ENCODE peak calls at places on chromosomes 16 and 17, in four cellular contexts. X is lung; M is cardiac muscle cell; Q is stimulated activated naive B cell treated with anti-CD40 and anti-IgM and Interleukin-4, amounts not matched to agents 10 μg/mL and 1 μg/mL and 100 μg/mL, for 72 hours. J is an unnamed sample.

GRCh38 chr17:62627904-62628603 is 584 bp downstream of the MRC2 start:
- DNase-seq in X (peak), M (peak), Q (peak), J (no peak)

GRCh38 chr16:12239953-12240485 is 263.5 kb downstream of the SNX29 start:
- DNase-seq in X (no peak), M (no peak), Q (no peak), J (no peak)

GRCh38 chr17:27457731-27458523 is 1.7 kb downstream of the KSR1 start:
- DNase-seq in X (no peak), M (peak), Q (no peak), J (peak)

GRCh38 chr17:61325382-61326073 is 74.1 kb upstream of the TBX2 start:
- DNase-seq in X (no peak), M (peak), Q (no peak), J (no peak)

GRCh38 chr17:78832541-78832810 is 8.1 kb downstream of the USP36 start:
- DNase-seq in X (no peak), M (no peak), Q (no peak), J (no peak)

GRCh38 chr17:77098884-77099545 is 41.8 kb upstream of the SEC14L1 start:
- DNase-seq in X (peak), M (no peak), Q (no peak), J (no peak)

GRCh38 chr17:5943991-5944390 is 126.2 kb upstream of the WSCD1 start:
- DNase-seq in X (no peak), M (no peak), Q (no peak), J (no peak)

GRCh38 chr17:78873519-78874340 is 29.3 kb downstream of the CEP295NL start:
- DNase-seq in X (no peak), M (no peak), Q (no peak), J (no peak)

GRCh38 chr16:47025641-47026040 is 52.2 kb upstream of the DNAJA2 start:
- DNase-seq in X (no peak), M (no peak), Q (no peak), J (no peak)

GRCh38 chr17:31067699-31068184 is 27.0 kb upstream of the NF1 start:
- DNase-seq in X (no peak), M (peak), Q (no peak), J (no peak)

GRCh38 chr16:50667497-50668367 is 13.4 kb downstream of the SNX20 start:
- DNase-seq in X (no peak), M (peak), Q (no peak), J (no peak)

GRCh38 chr17:52159159-52159809 is 770 bp upstream of the CA10 start:
- DNase-seq in X (no peak), M (no peak), Q (no peak), J (no peak)

GRCh38 chr17:39096435-39097158 is 54.8 kb downstream of the PLXDC1 start:
- DNase-seq in X (no peak), M (no peak), Q (no peak), J (no peak)

GRCh38 chr17:41905172-41905571 is 13.6 kb downstream of the ACLY start:
- DNase-seq in X (no peak), M (no peak), Q (no peak), J (no peak)

GRCh38 chr16:67006930-67007658 is 18.7 kb downstream of the CES4A start:
- DNase-seq in X (no peak), M (no peak), Q (no peak), J (no peak)

GRCh38 chr17:70166571-70166970 is 2.8 kb upstream of the KCNJ2 start:
- DNase-seq in X (no peak), M (no peak), Q (no peak), J (no peak)

GRCh38 chr16:47142469-47143328 is 1.0 kb downstream of the NETO2 start:
- DNase-seq in X (no peak), M (peak), Q (peak), J (peak)

GRCh38 chr17:20979792-20980083 is 63.1 kb downstream of the USP22 start:
- DNase-seq in X (no peak), M (no peak), Q (no peak), J (no peak)

GRCh38 chr17:77190561-77190960 is 49.8 kb downstream of the SEC14L1 start:
- DNase-seq in X (no peak), M (no peak), Q (no peak), J (no peak)

J was measured in germinal center.